ENCODE peak calls at places on chromosomes 5 and 9, in eight cellular contexts. G is A549, U is GM12878, I is transverse colon, Y is sigmoid colon, M is SK-N-SH, P is H1, N is ovary. A is an unnamed sample.

GRCh38 chr9:75869236-75869635 is 21.2 kb upstream of the PCSK5 start:
- DNase-seq in N (no peak), M (no peak), Y (no peak), P (no peak), I (peak; percentile 29), U (no peak), G (no peak), A (no peak)

GRCh38 chr5:167375125-167375524 is 916.3 kb upstream of the WWC1 start:
- DNase-seq in Y (no peak), U (no peak), N (no peak), G (no peak), M (no peak), P (no peak), I (no peak), A (peak; percentile 4)

GRCh38 chr5:143887901-143888648 is 76.1 kb downstream of the HMHB1 start:
- DNase-seq in Y (no peak), I (no peak), N (no peak), P (no peak), G (peak; percentile 9), M (no peak), U (no peak), A (no peak)

GRCh38 chr5:76953551-76954382 is 922 bp downstream of the CRHBP start:
- DNase-seq in U (no peak), I (no peak), N (no peak), P (peak; percentile 72), G (peak; percentile 11), Y (no peak), M (peak; percentile 62), A (peak; percentile 83)

GRCh38 chr5:87188411-87188810 is 79.3 kb upstream of the RASA1 start:
- DNase-seq in U (no peak), N (no peak), P (no peak), G (no peak), I (no peak), M (no peak), Y (no peak), A (no peak)

GRCh38 chr5:120644516-120644915 is 180.4 kb downstream of the PRR16 start:
- DNase-seq in N (no peak), M (no peak), I (no peak), G (no peak), Y (no peak), P (no peak), U (no peak), A (no peak)

GRCh38 chr5:36422957-36423356 is 121.3 kb upstream of the RANBP3L start:
- DNase-seq in U (no peak), G (no peak), P (no peak), N (no peak), M (no peak), Y (no peak), I (no peak), A (no peak)

GRCh38 chr9:128735373-128735772 is 11.4 kb upstream of the ZDHHC12 start:
- DNase-seq in N (no peak), I (no peak), Y (no peak), U (no peak), P (no peak), M (peak; percentile 84), G (no peak), A (no peak)

GRCh38 chr5:80414113-80414512 is 6.2 kb downstream of the ZFYVE16 start:
- DNase-seq in P (no peak), N (no peak), G (no peak), Y (no peak), U (no peak), M (no peak), I (no peak), A (no peak)

GRCh38 chr9:36486933-36487481 is 85.7 kb upstream of the MELK start:
- DNase-seq in Y (peak; percentile 76), G (peak; percentile 16), P (peak; percentile 65), M (peak; percentile 77), U (no peak), I (peak; percentile 51), N (peak; percentile 73), A (peak; percentile 93)

GRCh38 chr5:171445910-171446516 is 26.6 kb downstream of the FGF18 start:
- DNase-seq in G (no peak), M (no peak), N (no peak), U (no peak), I (no peak), Y (peak; percentile 82), P (no peak), A (no peak)

GRCh38 chr5:146521403-146522106 is 5.6 kb upstream of the GPR151 start:
- DNase-seq in M (no peak), I (no peak), U (no peak), G (no peak), Y (no peak), N (no peak), P (no peak), A (no peak)

GRCh38 chr5:146789712-146790660 is 88.6 kb downstream of the PPP2R2B start:
- DNase-seq in U (no peak), G (no peak), M (no peak), N (no peak), I (no peak), P (no peak), Y (no peak), A (no peak)

GRCh38 chr5:159909126-159909525 is 7.2 kb upstream of the ADRA1B start:
- DNase-seq in G (no peak), M (no peak), Y (no peak), U (no peak), N (no peak), I (no peak), P (no peak), A (no peak)

GRCh38 chr5:98902733-98903132 is 26.1 kb downstream of the CHD1 start:
- DNase-seq in U (no peak), P (no peak), I (no peak), G (no peak), N (no peak), M (no peak), Y (no peak), A (no peak)

GRCh38 chr9:3177921-3178320 is 334.0 kb upstream of the PUM3 start:
- DNase-seq in P (no peak), Y (no peak), U (no peak), I (no peak), M (no peak), G (no peak), N (no peak), A (no peak)

GRCh38 chr5:54964405-54964804 is 21.0 kb downstream of the ESM1 start:
- DNase-seq in Y (no peak), P (no peak), G (no peak), I (no peak), M (no peak), U (no peak), N (no peak), A (no peak)

GRCh38 chr9:127388037-127388855 is 8.7 kb upstream of the SLC2A8 start:
- DNase-seq in M (no peak), U (peak; percentile 79), Y (peak; percentile 70), N (no peak), I (peak; percentile 75), P (no peak), G (peak; percentile 82), A (no peak)
- TF ChIP-seq EP300 in M (no peak), U (peak; percentile 84), Y (no peak), N (no peak), I (no peak), P (no peak), G (peak; percentile 85), A (no peak)

DNA sequence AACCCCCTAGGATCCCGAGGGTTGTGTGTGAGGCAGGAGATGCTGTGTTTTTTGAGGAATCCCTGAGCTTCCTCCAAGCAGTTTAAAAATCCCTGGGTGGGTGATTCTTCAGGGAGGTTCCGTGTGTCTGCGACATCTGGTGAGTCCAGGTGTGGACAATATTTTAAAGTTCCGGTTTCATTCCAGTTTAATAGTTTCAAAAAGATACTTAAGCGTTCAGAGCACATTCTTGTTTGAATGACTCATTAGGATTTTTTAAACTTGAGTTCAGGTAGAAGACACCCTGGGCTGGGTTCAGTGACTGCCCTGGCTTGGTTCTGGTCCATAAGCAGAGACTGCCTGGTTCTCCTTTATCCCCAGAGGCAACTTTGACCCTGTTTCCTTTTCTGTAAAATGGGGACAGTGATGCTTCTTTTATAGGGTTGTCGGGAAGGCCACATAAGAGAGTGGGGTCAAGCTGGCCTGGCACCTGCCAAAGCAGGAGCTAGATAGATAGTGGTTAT is 119.2 kb downstream of the RGS3 start:
- DNase-seq in Y (no peak), I (no peak), U (no peak), G (no peak), M (no peak), N (no peak), P (no peak), A (no peak)
- H3K4me1 ChIP-seq in Y (peaks cover 59% of the 10 kb centered on the region), I (peaks cover 42% of the 10 kb centered on the region), U (peaks cover 58% of the 10 kb centered on the region), G (peaks cover 32% of the 10 kb centered on the region), M (peaks cover 30% of the 10 kb centered on the region), N (peaks cover 10% of the 10 kb centered on the region), P (no peaks in the 10 kb centered on the region), A (peaks cover 93% of the 10 kb centered on the region)

DNA sequence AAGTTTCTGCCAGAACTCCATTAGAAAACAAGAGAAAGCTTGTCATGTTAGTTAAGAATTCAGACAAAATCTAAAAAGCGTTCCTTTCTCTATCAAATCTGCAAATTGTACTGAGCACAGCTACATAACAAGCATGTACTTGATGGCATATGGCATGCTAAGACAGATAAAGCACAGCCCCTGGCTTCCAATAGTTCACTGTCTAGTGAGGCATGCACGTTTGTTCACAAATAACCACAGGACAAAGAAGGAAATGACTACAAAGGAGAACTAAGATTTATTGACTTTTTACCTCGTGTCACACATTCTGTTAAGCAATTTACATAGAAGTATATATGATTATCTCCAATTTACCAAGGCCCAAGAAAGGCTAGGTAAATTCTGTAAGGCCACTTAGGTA is 518.2 kb upstream of the TLE4 start:
- DNase-seq in U (peak; percentile 3), P (no peak), G (no peak), M (no peak), Y (no peak), I (no peak), N (no peak), A (no peak)
- TF ChIP-seq EP300 in U (no peak), P (no peak), G (no peak), M (no peak), Y (no peak), I (no peak), N (no peak), A (no peak)

GRCh38 chr5:91150189-91150588 is 232.9 kb downstream of the ARRDC3 start:
- DNase-seq in U (no peak), I (no peak), P (no peak), M (no peak), G (peak; percentile 32), N (no peak), Y (no peak), A (no peak)

GRCh38 chr5:91146905-91147600 is 236.1 kb downstream of the ARRDC3 start:
- DNase-seq in N (no peak), Y (no peak), U (no peak), M (no peak), P (no peak), G (no peak), I (no peak), A (no peak)

GRCh38 chr5:91154338-91154737 is 228.8 kb downstream of the ARRDC3 start:
- DNase-seq in I (no peak), M (no peak), G (no peak), Y (no peak), U (no peak), P (no peak), N (no peak), A (peak; percentile 33)

GRCh38 chr5:91151947-91152346 is 231.2 kb downstream of the ARRDC3 start:
- DNase-seq in N (no peak), M (no peak), I (peak; percentile 25), G (peak; percentile 66), U (no peak), Y (peak; percentile 82), P (no peak), A (peak; percentile 87)

DNA sequence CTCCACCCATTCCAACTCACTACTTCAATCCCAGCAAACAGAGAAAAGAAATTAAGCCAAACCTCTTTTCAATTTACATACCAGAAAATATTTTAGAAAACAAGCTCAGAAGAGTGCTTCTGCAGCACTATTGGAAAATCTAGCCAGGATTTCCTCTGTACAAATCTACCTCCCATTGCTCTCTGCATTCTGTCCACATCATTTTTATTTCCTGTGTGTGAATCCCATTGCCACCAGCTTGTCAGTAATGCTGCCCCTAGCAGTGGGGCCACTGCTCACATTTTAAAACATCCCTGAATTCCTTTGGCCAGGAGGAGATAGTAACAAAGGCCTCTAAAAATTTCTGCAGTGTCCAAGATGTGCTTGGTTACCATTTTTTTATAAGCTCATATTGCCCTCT is 232.5 kb downstream of the ARRDC3 start:
- DNase-seq in N (no peak), G (no peak), U (no peak), M (no peak), P (no peak), I (no peak), Y (no peak), A (no peak)
- H3K4me1 ChIP-seq in N (peaks cover 3% of the 10 kb centered on the region), G (peaks cover 31% of the 10 kb centered on the region), U (no peaks in the 10 kb centered on the region), M (peaks cover 6% of the 10 kb centered on the region), P (no peaks in the 10 kb centered on the region), I (peaks cover 12% of the 10 kb centered on the region), Y (peaks cover 10% of the 10 kb centered on the region), A (peaks cover 35% of the 10 kb centered on the region)

A was measured in upper lobe of left lung.